ENCODE peak calls at places on chromosomes 5 and 9, in seven cellular contexts. W, C, B, I, Z, U and S are unnamed samples.

GRCh38 chr9:9919174-9919573 is 693.6 kb downstream of the PTPRD start:
- DNase-seq in U (no peak), C (no peak), I (no peak), B (no peak), W (no peak), Z (no peak), S (no peak)

GRCh38 chr5:71943874-71944273 is 163.4 kb upstream of the MAP1B start:
- DNase-seq in W (no peak), Z (no peak), B (no peak), U (no peak), C (no peak), I (no peak), S (no peak)

GRCh38 chr9:121556580-121556979 is 56.9 kb upstream of the GGTA1 start:
- DNase-seq in B (no peak), W (no peak), C (no peak), U (no peak), I (no peak), Z (no peak), S (no peak)

GRCh38 chr5:125477586-125477975 is 731.1 kb upstream of the ZNF608 start:
- DNase-seq in W (no peak), I (no peak), B (no peak), C (no peak), U (no peak), Z (no peak), S (no peak)

GRCh38 chr5:112109331-112109993 is 309.6 kb downstream of the EPB41L4A start:
- DNase-seq in B (peak; percentile 4), C (peak; percentile 57), I (no peak), U (no peak), Z (no peak), W (no peak), S (no peak)

GRCh38 chr5:67166460-67166871 is 30.1 kb downstream of the CD180 start:
- DNase-seq in W (no peak), U (no peak), C (no peak), Z (no peak), B (no peak), I (peak; percentile 60), S (peak; percentile 56)

GRCh38 chr9:107425110-107426025 is 64.2 kb downstream of the KLF4 start:
- DNase-seq in B (peak; percentile 74), U (peak; percentile 50), C (peak; percentile 95), W (peak; percentile 68), I (peak; percentile 46), Z (no peak), S (peak; percentile 25)

GRCh38 chr5:41312478-41313060 is 99.2 kb upstream of the C6 start:
- DNase-seq in B (no peak), C (no peak), W (no peak), Z (no peak), I (no peak), U (no peak), S (no peak)

GRCh38 chr5:177366528-177367322 is 9.0 kb downstream of the RGS14 start:
- DNase-seq in W (peak; percentile 96), Z (no peak), U (peak; percentile 75), B (peak; percentile 99), I (no peak), C (peak; percentile 97), S (no peak)

GRCh38 chr5:139682016-139682975 is 34.1 kb downstream of the CXXC5 start:
- DNase-seq in I (no peak), B (no peak), U (no peak), W (no peak), Z (no peak), C (no peak), S (no peak)

GRCh38 chr5:64666058-64666457 is 24.2 kb upstream of the SHISAL2B start:
- DNase-seq in B (no peak), C (no peak), Z (no peak), U (no peak), I (no peak), W (peak; percentile 33), S (no peak)

GRCh38 chr5:13658761-13659160 is 285.7 kb downstream of the DNAH5 start:
- DNase-seq in U (no peak), Z (no peak), W (no peak), C (no peak), B (no peak), I (no peak), S (no peak)

GRCh38 chr5:141683596-141684161 is 1.6 kb upstream of the ARAP3 start:
- DNase-seq in W (no peak), C (no peak), Z (no peak), U (no peak), B (no peak), I (no peak), S (no peak)

GRCh38 chr5:173512637-173513435 is 103.6 kb downstream of the BOD1 start:
- DNase-seq in C (peak; percentile 29), B (no peak), U (no peak), W (no peak), Z (peak; percentile 13), I (no peak), S (no peak)

GRCh38 chr5:170311856-170312405 is 14.4 kb upstream of the LCP2 start:
- DNase-seq in I (no peak), B (no peak), Z (no peak), C (no peak), U (no peak), W (no peak), S (no peak)

GRCh38 chr5:132414634-132415377 is 45.3 kb downstream of the SLC22A5 start:
- DNase-seq in Z (no peak), W (no peak), B (no peak), C (no peak), U (peak; percentile 53), I (no peak), S (no peak)

GRCh38 chr9:129173296-129174101 is 4.6 kb downstream of the IER5L start:
- DNase-seq in C (no peak), W (no peak), I (no peak), U (no peak), B (no peak), Z (no peak), S (no peak)

GRCh38 chr9:124835026-124835501 is 18.2 kb upstream of the WDR38 start:
- DNase-seq in C (no peak), B (peak; percentile 91), Z (no peak), W (no peak), I (no peak), U (peak; percentile 36), S (no peak)

GRCh38 chr9:16179566-16179965 is 626.7 kb downstream of the CCDC171 start:
- DNase-seq in B (no peak), Z (no peak), I (no peak), W (no peak), U (no peak), C (no peak), S (no peak)

DNA sequence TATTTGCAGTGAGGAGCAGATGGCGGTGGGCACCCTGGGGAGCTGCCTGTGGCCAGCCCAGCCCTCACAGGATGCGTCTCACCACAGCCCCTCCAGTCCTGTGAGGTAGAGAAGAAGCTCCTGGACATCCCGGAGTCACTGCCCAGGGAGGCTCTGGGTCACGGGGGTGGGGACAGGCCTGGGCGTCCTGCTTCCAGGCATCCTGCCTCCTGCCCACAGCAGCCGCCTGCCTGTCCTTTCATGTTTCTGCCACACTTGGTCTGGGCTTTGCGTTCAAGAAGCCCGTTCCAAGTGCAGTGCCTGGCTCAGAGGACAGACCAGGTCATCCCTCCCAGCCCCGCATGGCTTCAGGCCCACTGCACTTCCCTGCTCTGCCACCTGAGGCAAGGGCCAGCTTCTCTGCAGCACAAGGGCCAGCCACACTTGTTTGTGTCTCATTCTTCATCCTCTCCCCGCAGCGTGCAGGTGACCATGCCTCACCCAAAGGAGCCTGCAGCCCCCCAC is 38.2 kb downstream of the ZDHHC11B start:
- DNase-seq in I (no peak), Z (no peak), U (no peak), C (no peak), W (no peak), B (peak; percentile 28), S (no peak)
- TF ChIP-seq TAF1 in I (no peak), Z (no peak), U (no peak), C (no peak), W (no peak), B (no peak), S (no peak)

GRCh38 chr9:98975838-98976237 is 32.1 kb downstream of the COL15A1 start:
- DNase-seq in C (no peak), Z (no peak), I (no peak), W (no peak), B (no peak), U (no peak), S (no peak)

GRCh38 chr9:98973546-98973921 is 29.8 kb downstream of the COL15A1 start:
- DNase-seq in C (no peak), Z (no peak), W (no peak), U (no peak), B (no peak), I (no peak), S (no peak)

GRCh38 chr9:98974554-98974953 is 30.8 kb downstream of the COL15A1 start:
- DNase-seq in Z (no peak), C (no peak), I (no peak), U (no peak), W (no peak), B (no peak), S (no peak)

GRCh38 chr9:98974106-98974505 is 30.4 kb downstream of the COL15A1 start:
- DNase-seq in C (no peak), U (no peak), I (no peak), Z (no peak), B (no peak), W (no peak), S (no peak)

GRCh38 chr9:98974994-98975712 is 31.4 kb downstream of the COL15A1 start:
- DNase-seq in Z (no peak), B (peak; percentile 89), C (peak; percentile 99), W (peak; percentile 91), U (peak; percentile 34), I (peak; percentile 81), S (peak; percentile 89)
- TF ChIP-seq TAF1 in Z (no peak), B (no peak), C (no peak), W (no peak), U (no peak), I (no peak), S (no peak)

GRCh38 chr9:4365055-4365454 is 65.2 kb upstream of the GLIS3 start:
- DNase-seq in B (no peak), C (no peak), I (no peak), W (no peak), Z (no peak), U (no peak), S (no peak)
- TF ChIP-seq TAF1 in B (no peak), C (no peak), I (no peak), W (no peak), Z (no peak), U (no peak), S (no peak)

GRCh38 chr9:28782630-28783029 is 1209.3 kb upstream of the C9orf72 start:
- DNase-seq in I (no peak), Z (no peak), B (no peak), U (peak; percentile 8), C (no peak), W (no peak), S (no peak)
- TF ChIP-seq TAF1 in I (no peak), Z (no peak), B (no peak), U (no peak), C (no peak), W (no peak), S (no peak)